ENCODE peak calls at places on chromosome 11, in four cellular contexts. R, A, F and B are unnamed samples.
A peak's percentile ranks its signal among the peaks of the same experiment; 100 is the strongest.

GRCh38 chr11:65645710-65646109 is 7.8 kb downstream of the SIPA1 start:
- DNase-seq in A (no peak), F (peak; percentile 29), R (no peak), B (peak; percentile 65)

GRCh38 chr11:82775736-82776346 is 42.2 kb upstream of the FAM181B start:
- DNase-seq in F (peak; percentile 65), A (no peak), R (no peak), B (no peak)

GRCh38 chr11:46272816-46273427 is 4.5 kb upstream of the CREB3L1 start:
- DNase-seq in F (peak; percentile 77), A (no peak), R (no peak), B (peak; percentile 76)

GRCh38 chr11:13229136-13229535 is 48.5 kb upstream of the BMAL1 start:
- DNase-seq in R (no peak), A (no peak), F (no peak), B (no peak)

GRCh38 chr11:114705280-114706024 is 27.1 kb downstream of the NXPE2 start:
- DNase-seq in A (no peak), R (no peak), F (no peak), B (no peak)

GRCh38 chr11:18173225-18173866 is 709 bp downstream of the MRGPRX4 start:
- DNase-seq in F (no peak), R (no peak), A (no peak), B (no peak)

GRCh38 chr11:93051181-93051580 is 81.7 kb downstream of the MTNR1B start:
- DNase-seq in R (peak; percentile 79), F (peak; percentile 35), A (no peak), B (peak; percentile 35)

GRCh38 chr11:29352273-29352672 is 664.6 kb downstream of the KCNA4 start:
- DNase-seq in A (no peak), R (no peak), F (no peak), B (no peak)

GRCh38 chr11:85756401-85757200 is 54.3 kb downstream of the SYTL2 start:
- DNase-seq in R (no peak), F (no peak), A (no peak), B (no peak)

GRCh38 chr11:23370580-23371275 is 510.5 kb upstream of the CCDC179 start:
- DNase-seq in F (no peak), A (no peak), R (no peak), B (no peak)

GRCh38 chr11:119490253-119491006 is 67.5 kb upstream of the THY1 start:
- DNase-seq in R (no peak), F (no peak), A (peak; percentile 41), B (no peak)

GRCh38 chr11:47355283-47356128 is 3.0 kb upstream of the MYBPC3 start:
- DNase-seq in A (no peak), F (peak; percentile 94), R (peak; percentile 60), B (peak; percentile 71)

GRCh38 chr11:92550411-92550810 is 325.8 kb downstream of the FAT3 start:
- DNase-seq in R (no peak), F (no peak), A (no peak), B (no peak)

GRCh38 chr11:76838422-76839068 is 22.2 kb upstream of the ACER3 start:
- DNase-seq in A (no peak), R (no peak), F (peak; percentile 57), B (no peak)

GRCh38 chr11:9065614-9066431 is 25.6 kb downstream of the SCUBE2 start:
- DNase-seq in R (no peak), A (no peak), F (no peak), B (no peak)

GRCh38 chr11:113593698-113594308 is 112.3 kb downstream of the TMPRSS5 start:
- DNase-seq in A (no peak), R (no peak), F (peak; percentile 1), B (peak; percentile 42)

GRCh38 chr11:9385288-9385902 is 943 bp downstream of the IPO7 start:
- DNase-seq in R (no peak), F (no peak), A (no peak), B (no peak)

GRCh38 chr11:129614256-129614944 is 201.2 kb upstream of the TMEM45B start:
- DNase-seq in F (no peak), A (no peak), R (no peak), B (no peak)

GRCh38 chr11:61596990-61597389 is 16.1 kb upstream of the SYT7 start:
- DNase-seq in R (no peak), F (no peak), A (no peak), B (no peak)

GRCh38 chr11:67387074-67387473 is 4.7 kb upstream of the RAD9A start:
- DNase-seq in F (no peak), R (no peak), A (no peak), B (no peak)

GRCh38 chr11:64887757-64888405 is 9.5 kb upstream of the EHD1 start:
- DNase-seq in A (peak; percentile 94), F (peak; percentile 57), R (no peak), B (no peak)

GRCh38 chr11:86206296-86206695 is 38.3 kb upstream of the EED start:
- DNase-seq in R (no peak), A (no peak), F (no peak), B (no peak)

GRCh38 chr11:65506770-65507485 is 8.1 kb downstream of the MALAT1 start:
- DNase-seq in A (peak; percentile 78), F (peak; percentile 95), R (no peak), B (peak; percentile 61)

GRCh38 chr11:22728600-22729394 is 62.4 kb downstream of the GAS2 start:
- DNase-seq in R (no peak), F (no peak), A (no peak), B (no peak)

GRCh38 chr11:78179459-78180071 is 8.9 kb downstream of the KCTD21 start:
- DNase-seq in A (no peak), R (no peak), F (no peak), B (no peak)

GRCh38 chr11:113447621-113448310 is 27.4 kb downstream of the DRD2 start:
- DNase-seq in R (no peak), A (no peak), F (peak; percentile 71), B (peak; percentile 82)

GRCh38 chr11:14249121-14249963 is 109.6 kb downstream of the RRAS2 start:
- DNase-seq in F (peak; percentile 70), A (peak; percentile 88), R (peak; percentile 6), B (peak; percentile 8)

GRCh38 chr11:86589204-86589603 is 83.2 kb downstream of the ME3 start:
- DNase-seq in R (no peak), A (no peak), F (no peak), B (no peak)

GRCh38 chr11:47514825-47515647 is 37.9 kb downstream of the CELF1 start:
- DNase-seq in A (peak; percentile 74), R (peak; percentile 59), F (peak; percentile 81), B (peak; percentile 93)

GRCh38 chr11:68632802-68633201 is 51.5 kb upstream of the GAL start:
- DNase-seq in R (peak; percentile 31), A (peak; percentile 74), F (peak; percentile 79), B (peak; percentile 43)

GRCh38 chr11:83257638-83258229 is 28.4 kb downstream of the CCDC90B start:
- DNase-seq in F (peak; percentile 80), R (peak; percentile 74), A (no peak), B (peak; percentile 89)

GRCh38 chr11:60891103-60891741 is 15.2 kb downstream of the PRPF19 start:
- DNase-seq in A (no peak), F (peak; percentile 51), R (no peak), B (peak; percentile 15)

GRCh38 chr11:57662893-57663292 is 5.0 kb upstream of the ZDHHC5 start:
- DNase-seq in F (no peak), A (peak; percentile 58), R (no peak), B (no peak)

GRCh38 chr11:23211221-23211620 is 350.9 kb upstream of the CCDC179 start:
- DNase-seq in F (no peak), R (no peak), A (no peak), B (peak; percentile 44)

GRCh38 chr11:20459865-20460264 is 72.3 kb downstream of the PRMT3 start:
- DNase-seq in F (peak; percentile 46), A (no peak), R (no peak), B (no peak)

GRCh38 chr11:63641727-63642126 is 27.5 kb upstream of the PLAAT3 start:
- DNase-seq in A (no peak), F (peak; percentile 34), R (no peak), B (peak; percentile 8)